ENCODE peak calls at places on chromosomes 11 and 22, in six cellular contexts. I, G, X, W, M and A are unnamed samples.

GRCh38 chr11:64144587-64145295 is 21.2 kb downstream of the MACROD1 start:
- DNase-seq in M (no peak), X (no peak), I (no peak), G (no peak), W (no peak), A (peak)

GRCh38 chr22:19853879-19854777 is 546 bp downstream of the GNB1L start:
- DNase-seq in G (no peak), I (no peak), M (no peak), W (no peak), X (peak), A (no peak)

GRCh38 chr22:49960967-49961600 is 512 bp downstream of the PIM3 start:
- DNase-seq in I (peak), M (no peak), X (no peak), W (no peak), G (no peak), A (peak)

GRCh38 chr11:77842451-77843121 is 21.6 kb downstream of the AAMDC start:
- DNase-seq in X (no peak), G (no peak), W (no peak), I (no peak), M (no peak), A (no peak)

GRCh38 chr22:40709752-40710413 is 30.6 kb downstream of the MCHR1 start:
- DNase-seq in I (peak), G (no peak), W (no peak), M (no peak), X (peak), A (peak)

GRCh38 chr22:19291580-19292261 is at the start of gene CLTCL1:
- DNase-seq in M (peak), G (peak), W (peak), I (peak), X (peak), A (peak)

GRCh38 chr11:85132839-85133238 is 494.3 kb downstream of the DLG2 start:
- DNase-seq in G (no peak), I (no peak), M (no peak), W (no peak), X (no peak), A (no peak)

GRCh38 chr11:94130589-94131362 is 2.1 kb downstream of the PANX1 start:
- DNase-seq in X (no peak), M (no peak), G (no peak), I (no peak), W (no peak), A (no peak)

GRCh38 chr11:65695459-65696241 is 16.4 kb upstream of the KAT5 start:
- DNase-seq in I (no peak), G (no peak), W (peak), M (no peak), X (no peak), A (no peak)

GRCh38 chr11:122796128-122796717 is 42.1 kb upstream of the CRTAM start:
- DNase-seq in X (peak), I (peak), W (peak), M (no peak), G (no peak), A (peak)

GRCh38 chr22:44182591-44183588 is 2.2 kb downstream of the PARVG start:
- DNase-seq in X (no peak), W (no peak), G (no peak), M (no peak), I (no peak), A (no peak)

GRCh38 chr11:850777-851762 is 8.4 kb downstream of the TSPAN4 start:
- DNase-seq in I (no peak), G (no peak), M (no peak), W (no peak), X (peak), A (peak)

GRCh38 chr22:47213571-47214230 is 451.3 kb downstream of the TBC1D22A start:
- DNase-seq in I (peak), M (no peak), G (no peak), W (peak), X (peak), A (peak)

GRCh38 chr11:65524747-65525658 is at the start of gene SCYL1:
- DNase-seq in M (no peak), X (peak), W (no peak), G (no peak), I (peak), A (peak)

GRCh38 chr11:48034926-48035876 is 54.8 kb downstream of the PTPRJ start:
- DNase-seq in W (no peak), I (no peak), M (no peak), X (no peak), G (no peak), A (no peak)

GRCh38 chr22:22342697-22343602 is 98.4 kb downstream of the VPREB1 start:
- DNase-seq in M (peak), G (no peak), W (peak), X (peak), I (peak), A (peak)
- TF ChIP-seq CHD2 in M (no peak), G (no peak), W (no peak), X (no peak), I (no peak), A (no peak)

DNA sequence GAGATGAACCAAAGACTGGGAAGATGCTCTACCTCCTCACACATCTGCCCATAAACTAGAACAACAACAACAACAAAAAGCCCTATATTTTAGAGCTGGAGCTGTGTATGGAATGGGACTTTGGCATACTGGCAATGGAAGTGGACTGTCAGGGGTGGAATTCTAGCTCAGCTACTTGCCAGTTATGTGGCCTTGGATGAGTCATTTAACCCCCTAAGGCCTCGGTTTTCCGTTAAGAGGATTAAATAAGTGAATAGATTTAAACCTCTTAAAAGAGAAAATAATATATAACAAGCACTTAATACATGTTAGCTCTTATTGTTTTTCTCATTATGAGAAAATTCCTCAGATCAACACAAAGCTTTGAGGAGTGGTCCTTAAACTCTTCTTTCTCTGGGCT is 195.0 kb downstream of the KIF18A start:
- DNase-seq in I (no peak), W (no peak), M (no peak), G (no peak), X (no peak), A (no peak)
- TF ChIP-seq CHD2 in I (no peak), W (no peak), M (no peak), G (no peak), X (no peak), A (no peak)

DNA sequence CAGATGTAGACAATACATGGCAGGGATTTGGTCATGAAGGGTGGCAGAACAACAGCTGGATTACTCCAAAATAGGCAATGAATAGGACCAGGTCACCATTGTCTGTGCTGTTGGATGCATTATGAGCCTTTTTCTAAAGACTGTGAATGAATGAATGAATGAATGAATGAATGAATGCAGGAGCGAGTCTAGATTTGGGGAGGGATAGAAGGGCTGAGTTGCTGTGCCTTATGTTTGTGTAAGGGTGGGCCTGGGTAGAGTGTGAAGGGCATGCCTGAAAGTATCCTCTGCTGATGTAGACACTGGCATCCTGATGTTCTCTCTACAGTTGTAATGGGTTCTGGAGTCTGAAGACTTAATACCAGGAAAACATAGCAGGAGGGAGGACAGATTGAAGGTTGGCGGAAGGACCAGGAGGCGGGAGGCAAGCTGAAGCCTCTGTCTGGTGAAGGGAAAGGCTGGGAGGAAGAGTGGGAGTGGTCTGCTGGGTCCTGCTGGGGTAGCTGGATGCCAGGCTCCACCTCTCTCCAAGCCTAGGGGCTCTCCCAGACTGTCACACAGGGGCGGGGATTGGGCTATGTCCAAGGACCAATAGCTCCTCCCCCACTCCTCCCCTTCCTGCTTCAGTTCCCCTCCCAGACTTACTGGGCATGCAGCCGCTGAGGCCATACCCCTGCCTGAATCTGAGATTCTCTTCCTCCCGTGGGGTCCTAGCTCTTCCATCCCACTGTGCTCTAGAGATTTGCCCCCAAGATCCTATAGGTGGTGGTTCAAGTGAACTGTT is 4.8 kb downstream of the TRIM3 start:
- DNase-seq in X (peak), M (peak), I (peak), G (peak), W (peak), A (peak)
- TF ChIP-seq CHD2 in X (no peak), M (no peak), I (no peak), G (no peak), W (no peak), A (peak)

GRCh38 chr11:44496391-44496790 is 69.1 kb upstream of the CD82 start:
- DNase-seq in G (no peak), M (no peak), W (no peak), X (no peak), I (no peak), A (no peak)

GRCh38 chr11:44502506-44502905 is 63.0 kb upstream of the CD82 start:
- DNase-seq in G (no peak), W (no peak), M (no peak), I (no peak), X (no peak), A (no peak)

GRCh38 chr11:44497995-44498394 is 67.5 kb upstream of the CD82 start:
- DNase-seq in X (no peak), I (no peak), M (no peak), W (no peak), G (no peak), A (no peak)

GRCh38 chr11:44493929-44494328 is 71.5 kb upstream of the CD82 start:
- DNase-seq in G (no peak), X (no peak), I (no peak), M (no peak), W (no peak), A (no peak)

GRCh38 chr11:44498524-44498923 is 66.9 kb upstream of the CD82 start:
- DNase-seq in M (no peak), G (no peak), I (no peak), W (no peak), X (no peak), A (no peak)
- TF ChIP-seq CHD2 in M (no peak), G (no peak), I (no peak), W (no peak), X (no peak), A (no peak)

DNA sequence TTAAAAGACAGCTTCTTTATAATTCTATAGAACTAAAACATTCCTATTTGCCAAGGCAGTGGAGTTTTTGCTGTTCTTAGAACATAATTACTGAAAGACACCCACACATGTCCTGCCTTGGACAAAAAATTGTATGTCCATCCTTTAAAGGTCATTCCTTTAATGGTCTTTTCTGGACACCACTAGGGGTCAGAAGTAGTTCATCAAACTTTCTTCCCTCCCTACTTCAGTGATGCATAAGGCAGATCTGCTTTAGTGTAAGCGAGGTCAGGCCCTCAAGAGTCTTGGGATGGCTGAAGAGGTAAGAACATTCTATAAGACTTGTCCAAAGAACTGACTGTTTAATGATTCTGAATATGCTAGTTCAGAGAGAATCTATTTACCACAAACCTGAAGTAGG is 4.3 kb upstream of the OR51V1 start:
- DNase-seq in I (peak), W (peak), G (no peak), X (peak), M (peak), A (peak)
- TF ChIP-seq CHD2 in I (no peak), W (no peak), G (no peak), X (no peak), M (no peak), A (no peak)

DNA sequence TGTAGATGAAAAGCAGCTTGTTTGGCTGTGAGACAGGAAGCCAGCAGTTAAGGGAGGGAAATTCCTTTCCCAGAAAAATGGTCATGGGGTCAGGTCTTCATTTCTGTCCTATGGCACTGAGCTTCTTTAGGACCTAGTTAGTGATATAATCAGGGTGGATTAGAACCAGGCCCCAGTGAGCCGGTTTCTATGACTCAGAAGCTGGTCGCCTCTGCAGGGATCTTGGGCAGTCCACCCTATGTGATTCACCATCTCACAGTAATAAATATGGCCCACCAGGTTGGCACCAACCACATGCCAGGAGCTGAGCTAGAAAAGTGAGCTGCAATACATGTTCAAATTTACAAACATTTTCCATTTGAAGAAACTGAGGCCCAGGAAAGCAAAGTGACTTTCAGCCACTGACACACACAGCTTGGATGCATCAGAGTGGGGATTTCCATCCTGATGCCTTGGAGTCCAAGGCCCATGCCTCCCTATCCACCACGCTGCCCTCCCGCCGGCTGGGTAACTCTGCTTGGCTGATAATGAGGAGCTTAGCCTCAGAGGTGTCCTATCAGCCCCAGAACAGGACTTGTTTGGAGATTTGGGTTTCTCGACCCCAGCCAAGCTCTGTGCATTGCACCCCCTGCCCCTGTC is 42.0 kb downstream of the CD82 start:
- DNase-seq in I (no peak), M (no peak), W (no peak), X (peak), G (no peak), A (no peak)
- TF ChIP-seq CHD2 in I (no peak), M (no peak), W (no peak), X (no peak), G (no peak), A (no peak)

GRCh38 chr22:23774114-23774921 is 1.7 kb downstream of the MMP11 start:
- DNase-seq in G (no peak), W (peak), I (no peak), X (no peak), M (no peak), A (no peak)

GRCh38 chr22:23772315-23773246 is at the start of gene MMP11:
- DNase-seq in X (peak), W (no peak), M (no peak), G (no peak), I (no peak), A (peak)

GRCh38 chr22:23774922-23775436 is 2.3 kb downstream of the MMP11 start:
- DNase-seq in I (peak), W (no peak), G (no peak), M (no peak), X (no peak), A (no peak)

GRCh38 chr22:23775779-23776375 is 3.2 kb downstream of the MMP11 start:
- DNase-seq in G (no peak), W (no peak), I (peak), M (no peak), X (no peak), A (no peak)

GRCh38 chr22:23773247-23774113 is 831 bp downstream of the MMP11 start:
- DNase-seq in G (no peak), M (no peak), X (no peak), W (no peak), I (no peak), A (no peak)
- TF ChIP-seq CHD2 in G (no peak), M (no peak), X (no peak), W (no peak), I (no peak), A (no peak)

GRCh38 chr11:61067782-61068181 is 34.5 kb upstream of the CD5 start:
- DNase-seq in X (no peak), I (no peak), G (no peak), W (no peak), M (no peak), A (peak)
- TF ChIP-seq CHD2 in X (no peak), I (no peak), G (no peak), W (no peak), M (no peak), A (no peak)

GRCh38 chr11:69915151-69915500 is 95.9 kb upstream of the FGF3 start:
- DNase-seq in X (no peak), M (no peak), G (no peak), I (peak), W (no peak), A (no peak)
- TF ChIP-seq CHD2 in X (no peak), M (no peak), G (no peak), I (no peak), W (no peak), A (no peak)